ENCODE peak calls at places on chromosome 18, in six cellular contexts. One of them, this sample, is unnamed.

GRCh38 chr18:63747006-63747405 is 28.2 kb upstream of the SERPINB7 start:
- DNase-seq in activated CD8-positive, alpha-beta memory T cell treated with anti-CD3 and anti-CD28 coated beads for 4 hours: no peak
- DNase-seq in C1 segment of cervical spinal cord: no peak
- DNase-seq in activated CD4-positive, alpha-beta T cell treated with anti-CD3 and anti-CD28 coated beads for 48 hours: no peak
- DNase-seq in cardiac fibroblast: no peak
- DNase-seq in stimulated activated CD4-positive, alpha-beta T cell treated with anti-CD3 and anti-CD28 coated beads, Interleukin-2, amount 100 ng/mL, for 48 hours: no peak
- DNase-seq in this sample: no peak

GRCh38 chr18:2958819-2959298 is 54.1 kb downstream of the LPIN2 start:
- DNase-seq in activated CD8-positive, alpha-beta memory T cell treated with anti-CD3 and anti-CD28 coated beads for 4 hours: no peak
- DNase-seq in C1 segment of cervical spinal cord: no peak
- DNase-seq in activated CD4-positive, alpha-beta T cell treated with anti-CD3 and anti-CD28 coated beads for 48 hours: no peak
- DNase-seq in cardiac fibroblast: peak
- DNase-seq in stimulated activated CD4-positive, alpha-beta T cell treated with anti-CD3 and anti-CD28 coated beads, Interleukin-2, amount 100 ng/mL, for 48 hours: no peak
- DNase-seq in this sample: no peak

GRCh38 chr18:55534547-55534946 is 53.4 kb downstream of the TCF4 start:
- DNase-seq in activated CD8-positive, alpha-beta memory T cell treated with anti-CD3 and anti-CD28 coated beads for 4 hours: no peak
- DNase-seq in C1 segment of cervical spinal cord: no peak
- DNase-seq in activated CD4-positive, alpha-beta T cell treated with anti-CD3 and anti-CD28 coated beads for 48 hours: no peak
- DNase-seq in cardiac fibroblast: no peak
- DNase-seq in stimulated activated CD4-positive, alpha-beta T cell treated with anti-CD3 and anti-CD28 coated beads, Interleukin-2, amount 100 ng/mL, for 48 hours: no peak
- DNase-seq in this sample: no peak

GRCh38 chr18:5556317-5556974 is 12.6 kb upstream of the EPB41L3 start:
- DNase-seq in activated CD8-positive, alpha-beta memory T cell treated with anti-CD3 and anti-CD28 coated beads for 4 hours: no peak
- DNase-seq in C1 segment of cervical spinal cord: no peak
- DNase-seq in activated CD4-positive, alpha-beta T cell treated with anti-CD3 and anti-CD28 coated beads for 48 hours: no peak
- DNase-seq in cardiac fibroblast: peak
- DNase-seq in stimulated activated CD4-positive, alpha-beta T cell treated with anti-CD3 and anti-CD28 coated beads, Interleukin-2, amount 100 ng/mL, for 48 hours: no peak
- DNase-seq in this sample: no peak

GRCh38 chr18:8374652-8375051 is 234.6 kb upstream of the RAB12 start:
- DNase-seq in activated CD8-positive, alpha-beta memory T cell treated with anti-CD3 and anti-CD28 coated beads for 4 hours: no peak
- DNase-seq in C1 segment of cervical spinal cord: no peak
- DNase-seq in activated CD4-positive, alpha-beta T cell treated with anti-CD3 and anti-CD28 coated beads for 48 hours: no peak
- DNase-seq in cardiac fibroblast: no peak
- DNase-seq in stimulated activated CD4-positive, alpha-beta T cell treated with anti-CD3 and anti-CD28 coated beads, Interleukin-2, amount 100 ng/mL, for 48 hours: no peak
- DNase-seq in this sample: no peak

GRCh38 chr18:49179222-49179621 is 228.5 kb upstream of the SMAD7 start:
- DNase-seq in activated CD8-positive, alpha-beta memory T cell treated with anti-CD3 and anti-CD28 coated beads for 4 hours: no peak
- DNase-seq in C1 segment of cervical spinal cord: no peak
- DNase-seq in activated CD4-positive, alpha-beta T cell treated with anti-CD3 and anti-CD28 coated beads for 48 hours: no peak
- DNase-seq in cardiac fibroblast: no peak
- DNase-seq in stimulated activated CD4-positive, alpha-beta T cell treated with anti-CD3 and anti-CD28 coated beads, Interleukin-2, amount 100 ng/mL, for 48 hours: no peak
- DNase-seq in this sample: no peak

GRCh38 chr18:37529296-37529695 is 36.3 kb downstream of the CELF4 start:
- DNase-seq in activated CD8-positive, alpha-beta memory T cell treated with anti-CD3 and anti-CD28 coated beads for 4 hours: no peak
- DNase-seq in C1 segment of cervical spinal cord: no peak
- DNase-seq in activated CD4-positive, alpha-beta T cell treated with anti-CD3 and anti-CD28 coated beads for 48 hours: no peak
- DNase-seq in cardiac fibroblast: no peak
- DNase-seq in stimulated activated CD4-positive, alpha-beta T cell treated with anti-CD3 and anti-CD28 coated beads, Interleukin-2, amount 100 ng/mL, for 48 hours: no peak
- DNase-seq in this sample: no peak

GRCh38 chr18:54558609-54559585 is 32.1 kb upstream of the DYNAP start:
- DNase-seq in activated CD8-positive, alpha-beta memory T cell treated with anti-CD3 and anti-CD28 coated beads for 4 hours: no peak
- DNase-seq in C1 segment of cervical spinal cord: no peak
- DNase-seq in activated CD4-positive, alpha-beta T cell treated with anti-CD3 and anti-CD28 coated beads for 48 hours: no peak
- DNase-seq in cardiac fibroblast: peak
- DNase-seq in stimulated activated CD4-positive, alpha-beta T cell treated with anti-CD3 and anti-CD28 coated beads, Interleukin-2, amount 100 ng/mL, for 48 hours: peak
- DNase-seq in this sample: no peak

GRCh38 chr18:21241224-21242131 is 554 bp upstream of the GREB1L start:
- DNase-seq in activated CD8-positive, alpha-beta memory T cell treated with anti-CD3 and anti-CD28 coated beads for 4 hours: no peak
- DNase-seq in C1 segment of cervical spinal cord: peak
- DNase-seq in activated CD4-positive, alpha-beta T cell treated with anti-CD3 and anti-CD28 coated beads for 48 hours: no peak
- DNase-seq in cardiac fibroblast: no peak
- DNase-seq in stimulated activated CD4-positive, alpha-beta T cell treated with anti-CD3 and anti-CD28 coated beads, Interleukin-2, amount 100 ng/mL, for 48 hours: no peak
- DNase-seq in this sample: peak

GRCh38 chr18:22265838-22266237 is 96.4 kb downstream of the GATA6 start:
- DNase-seq in activated CD8-positive, alpha-beta memory T cell treated with anti-CD3 and anti-CD28 coated beads for 4 hours: no peak
- DNase-seq in C1 segment of cervical spinal cord: no peak
- DNase-seq in activated CD4-positive, alpha-beta T cell treated with anti-CD3 and anti-CD28 coated beads for 48 hours: no peak
- DNase-seq in cardiac fibroblast: no peak
- DNase-seq in stimulated activated CD4-positive, alpha-beta T cell treated with anti-CD3 and anti-CD28 coated beads, Interleukin-2, amount 100 ng/mL, for 48 hours: no peak
- DNase-seq in this sample: no peak

GRCh38 chr18:74447404-74448152 is 9.5 kb downstream of the DIPK1C start:
- DNase-seq in activated CD8-positive, alpha-beta memory T cell treated with anti-CD3 and anti-CD28 coated beads for 4 hours: no peak
- DNase-seq in C1 segment of cervical spinal cord: no peak
- DNase-seq in activated CD4-positive, alpha-beta T cell treated with anti-CD3 and anti-CD28 coated beads for 48 hours: no peak
- DNase-seq in cardiac fibroblast: no peak
- DNase-seq in stimulated activated CD4-positive, alpha-beta T cell treated with anti-CD3 and anti-CD28 coated beads, Interleukin-2, amount 100 ng/mL, for 48 hours: no peak
- DNase-seq in this sample: no peak

GRCh38 chr18:13550446-13551304 is 175.7 kb downstream of the FAM210A start:
- DNase-seq in activated CD8-positive, alpha-beta memory T cell treated with anti-CD3 and anti-CD28 coated beads for 4 hours: no peak
- DNase-seq in C1 segment of cervical spinal cord: no peak
- DNase-seq in activated CD4-positive, alpha-beta T cell treated with anti-CD3 and anti-CD28 coated beads for 48 hours: no peak
- DNase-seq in cardiac fibroblast: no peak
- DNase-seq in stimulated activated CD4-positive, alpha-beta T cell treated with anti-CD3 and anti-CD28 coated beads, Interleukin-2, amount 100 ng/mL, for 48 hours: no peak
- DNase-seq in this sample: no peak

GRCh38 chr18:48798334-48799197 is 152.2 kb downstream of the SMAD7 start:
- DNase-seq in activated CD8-positive, alpha-beta memory T cell treated with anti-CD3 and anti-CD28 coated beads for 4 hours: no peak
- DNase-seq in C1 segment of cervical spinal cord: no peak
- DNase-seq in activated CD4-positive, alpha-beta T cell treated with anti-CD3 and anti-CD28 coated beads for 48 hours: no peak
- DNase-seq in cardiac fibroblast: no peak
- DNase-seq in stimulated activated CD4-positive, alpha-beta T cell treated with anti-CD3 and anti-CD28 coated beads, Interleukin-2, amount 100 ng/mL, for 48 hours: no peak
- DNase-seq in this sample: peak

GRCh38 chr18:48402953-48403352 is 6.2 kb downstream of the ZBTB7C start:
- DNase-seq in activated CD8-positive, alpha-beta memory T cell treated with anti-CD3 and anti-CD28 coated beads for 4 hours: no peak
- DNase-seq in C1 segment of cervical spinal cord: no peak
- DNase-seq in activated CD4-positive, alpha-beta T cell treated with anti-CD3 and anti-CD28 coated beads for 48 hours: no peak
- DNase-seq in cardiac fibroblast: no peak
- DNase-seq in stimulated activated CD4-positive, alpha-beta T cell treated with anti-CD3 and anti-CD28 coated beads, Interleukin-2, amount 100 ng/mL, for 48 hours: no peak
- DNase-seq in this sample: no peak

GRCh38 chr18:79169958-79170555 is 100.9 kb downstream of the ATP9B start:
- DNase-seq in activated CD8-positive, alpha-beta memory T cell treated with anti-CD3 and anti-CD28 coated beads for 4 hours: no peak
- DNase-seq in C1 segment of cervical spinal cord: no peak
- DNase-seq in activated CD4-positive, alpha-beta T cell treated with anti-CD3 and anti-CD28 coated beads for 48 hours: no peak
- DNase-seq in cardiac fibroblast: peak
- DNase-seq in stimulated activated CD4-positive, alpha-beta T cell treated with anti-CD3 and anti-CD28 coated beads, Interleukin-2, amount 100 ng/mL, for 48 hours: no peak
- DNase-seq in this sample: no peak

GRCh38 chr18:9615973-9616559 is 1.7 kb upstream of the PPP4R1 start:
- DNase-seq in activated CD8-positive, alpha-beta memory T cell treated with anti-CD3 and anti-CD28 coated beads for 4 hours: no peak
- DNase-seq in C1 segment of cervical spinal cord: no peak
- DNase-seq in activated CD4-positive, alpha-beta T cell treated with anti-CD3 and anti-CD28 coated beads for 48 hours: no peak
- DNase-seq in cardiac fibroblast: peak
- DNase-seq in stimulated activated CD4-positive, alpha-beta T cell treated with anti-CD3 and anti-CD28 coated beads, Interleukin-2, amount 100 ng/mL, for 48 hours: no peak
- DNase-seq in this sample: no peak

GRCh38 chr18:21134895-21135294 is 23.3 kb upstream of the ROCK1 start:
- DNase-seq in activated CD8-positive, alpha-beta memory T cell treated with anti-CD3 and anti-CD28 coated beads for 4 hours: no peak
- DNase-seq in C1 segment of cervical spinal cord: no peak
- DNase-seq in activated CD4-positive, alpha-beta T cell treated with anti-CD3 and anti-CD28 coated beads for 48 hours: no peak
- DNase-seq in cardiac fibroblast: peak
- DNase-seq in stimulated activated CD4-positive, alpha-beta T cell treated with anti-CD3 and anti-CD28 coated beads, Interleukin-2, amount 100 ng/mL, for 48 hours: no peak
- DNase-seq in this sample: no peak

GRCh38 chr18:62420151-62420512 is 95.0 kb downstream of the TNFRSF11A start:
- DNase-seq in activated CD8-positive, alpha-beta memory T cell treated with anti-CD3 and anti-CD28 coated beads for 4 hours: no peak
- DNase-seq in C1 segment of cervical spinal cord: no peak
- DNase-seq in activated CD4-positive, alpha-beta T cell treated with anti-CD3 and anti-CD28 coated beads for 48 hours: peak
- DNase-seq in cardiac fibroblast: peak
- DNase-seq in stimulated activated CD4-positive, alpha-beta T cell treated with anti-CD3 and anti-CD28 coated beads, Interleukin-2, amount 100 ng/mL, for 48 hours: no peak
- DNase-seq in this sample: peak

GRCh38 chr18:23719634-23720201 is 30.5 kb downstream of the LAMA3 start:
- DNase-seq in activated CD8-positive, alpha-beta memory T cell treated with anti-CD3 and anti-CD28 coated beads for 4 hours: no peak
- DNase-seq in C1 segment of cervical spinal cord: no peak
- DNase-seq in activated CD4-positive, alpha-beta T cell treated with anti-CD3 and anti-CD28 coated beads for 48 hours: no peak
- DNase-seq in cardiac fibroblast: peak
- DNase-seq in stimulated activated CD4-positive, alpha-beta T cell treated with anti-CD3 and anti-CD28 coated beads, Interleukin-2, amount 100 ng/mL, for 48 hours: no peak
- DNase-seq in this sample: no peak

GRCh38 chr18:70781860-70782453 is 493.1 kb downstream of the SOCS6 start:
- DNase-seq in activated CD8-positive, alpha-beta memory T cell treated with anti-CD3 and anti-CD28 coated beads for 4 hours: peak
- DNase-seq in C1 segment of cervical spinal cord: peak
- DNase-seq in activated CD4-positive, alpha-beta T cell treated with anti-CD3 and anti-CD28 coated beads for 48 hours: peak
- DNase-seq in cardiac fibroblast: peak
- DNase-seq in stimulated activated CD4-positive, alpha-beta T cell treated with anti-CD3 and anti-CD28 coated beads, Interleukin-2, amount 100 ng/mL, for 48 hours: peak
- DNase-seq in this sample: peak

GRCh38 chr18:49460958-49461601 is 635 bp upstream of the DYM start:
- DNase-seq in activated CD8-positive, alpha-beta memory T cell treated with anti-CD3 and anti-CD28 coated beads for 4 hours: no peak
- DNase-seq in C1 segment of cervical spinal cord: no peak
- DNase-seq in activated CD4-positive, alpha-beta T cell treated with anti-CD3 and anti-CD28 coated beads for 48 hours: no peak
- DNase-seq in cardiac fibroblast: peak
- DNase-seq in stimulated activated CD4-positive, alpha-beta T cell treated with anti-CD3 and anti-CD28 coated beads, Interleukin-2, amount 100 ng/mL, for 48 hours: no peak
- DNase-seq in this sample: no peak

GRCh38 chr18:60984496-60984895 is 348.7 kb upstream of the CDH20 start:
- DNase-seq in activated CD8-positive, alpha-beta memory T cell treated with anti-CD3 and anti-CD28 coated beads for 4 hours: no peak
- DNase-seq in C1 segment of cervical spinal cord: no peak
- DNase-seq in activated CD4-positive, alpha-beta T cell treated with anti-CD3 and anti-CD28 coated beads for 48 hours: no peak
- DNase-seq in cardiac fibroblast: peak
- DNase-seq in stimulated activated CD4-positive, alpha-beta T cell treated with anti-CD3 and anti-CD28 coated beads, Interleukin-2, amount 100 ng/mL, for 48 hours: no peak
- DNase-seq in this sample: no peak

GRCh38 chr18:904135-905090 is at the start of gene ADCYAP1:
- DNase-seq in activated CD8-positive, alpha-beta memory T cell treated with anti-CD3 and anti-CD28 coated beads for 4 hours: no peak
- DNase-seq in C1 segment of cervical spinal cord: no peak
- DNase-seq in activated CD4-positive, alpha-beta T cell treated with anti-CD3 and anti-CD28 coated beads for 48 hours: peak
- DNase-seq in cardiac fibroblast: peak
- DNase-seq in stimulated activated CD4-positive, alpha-beta T cell treated with anti-CD3 and anti-CD28 coated beads, Interleukin-2, amount 100 ng/mL, for 48 hours: no peak
- DNase-seq in this sample: no peak

GRCh38 chr18:44830551-44830950 is 149.9 kb downstream of the SETBP1 start:
- DNase-seq in activated CD8-positive, alpha-beta memory T cell treated with anti-CD3 and anti-CD28 coated beads for 4 hours: no peak
- DNase-seq in C1 segment of cervical spinal cord: no peak
- DNase-seq in activated CD4-positive, alpha-beta T cell treated with anti-CD3 and anti-CD28 coated beads for 48 hours: no peak
- DNase-seq in cardiac fibroblast: no peak
- DNase-seq in stimulated activated CD4-positive, alpha-beta T cell treated with anti-CD3 and anti-CD28 coated beads, Interleukin-2, amount 100 ng/mL, for 48 hours: no peak
- DNase-seq in this sample: no peak

GRCh38 chr18:27061488-27062095 is 123.5 kb downstream of the CHST9 start:
- DNase-seq in activated CD8-positive, alpha-beta memory T cell treated with anti-CD3 and anti-CD28 coated beads for 4 hours: no peak
- DNase-seq in C1 segment of cervical spinal cord: no peak
- DNase-seq in activated CD4-positive, alpha-beta T cell treated with anti-CD3 and anti-CD28 coated beads for 48 hours: no peak
- DNase-seq in cardiac fibroblast: no peak
- DNase-seq in stimulated activated CD4-positive, alpha-beta T cell treated with anti-CD3 and anti-CD28 coated beads, Interleukin-2, amount 100 ng/mL, for 48 hours: no peak
- DNase-seq in this sample: no peak

GRCh38 chr18:25834061-25834460 is 256.4 kb downstream of the SS18 start:
- DNase-seq in activated CD8-positive, alpha-beta memory T cell treated with anti-CD3 and anti-CD28 coated beads for 4 hours: no peak
- DNase-seq in C1 segment of cervical spinal cord: no peak
- DNase-seq in activated CD4-positive, alpha-beta T cell treated with anti-CD3 and anti-CD28 coated beads for 48 hours: no peak
- DNase-seq in cardiac fibroblast: no peak
- DNase-seq in stimulated activated CD4-positive, alpha-beta T cell treated with anti-CD3 and anti-CD28 coated beads, Interleukin-2, amount 100 ng/mL, for 48 hours: no peak
- DNase-seq in this sample: no peak

This sample was measured in transverse colon.